ENCODE peak calls at places on chromosomes 7 and 10, in ten cellular contexts. U is tibial nerve, X is transverse colon, T is K562, J is H1, C is stomach, R is Peyer's patch, A is GM12892, Y is uterus, K is testis. V is an unnamed sample.

GRCh38 chr10:94524146-94524545 is 21.4 kb upstream of the HELLS start:
- DNase-seq in U (no peak), X (no peak), T (no peak), J (no peak), C (no peak), R (no peak), A (no peak), Y (no peak), K (no peak), V (no peak)

GRCh38 chr7:127673902-127674301 is 21.9 kb downstream of the SND1 start:
- DNase-seq in U (no peak), X (no peak), T (no peak), J (no peak), C (no peak), R (no peak), A (no peak), Y (no peak), K (no peak), V (no peak)

GRCh38 chr10:114073787-114074186 is 30.1 kb downstream of the ADRB1 start:
- DNase-seq in U (no peak), X (no peak), T (no peak), J (no peak), C (no peak), R (peak), A (no peak), Y (no peak), K (no peak), V (no peak)

GRCh38 chr7:112132123-112132694 is 74.0 kb downstream of the DOCK4 start:
- DNase-seq in U (no peak), X (no peak), T (no peak), J (no peak), C (no peak), R (no peak), A (no peak), Y (no peak), K (no peak), V (no peak)

GRCh38 chr10:24184455-24184854 is 24.5 kb upstream of the KIAA1217 start:
- DNase-seq in U (no peak), X (no peak), T (no peak), J (no peak), C (no peak), R (no peak), A (no peak), Y (no peak), K (no peak), V (no peak)

GRCh38 chr10:74754397-74754796 is 72.0 kb upstream of the KAT6B start:
- DNase-seq in U (no peak), X (no peak), T (no peak), J (no peak), C (no peak), R (no peak), A (no peak), Y (no peak), K (no peak), V (no peak)

GRCh38 chr10:71191459-71192113 is 20.8 kb upstream of the UNC5B start:
- DNase-seq in U (no peak), X (no peak), T (no peak), J (no peak), C (no peak), R (no peak), A (no peak), Y (no peak), K (no peak), V (no peak)

GRCh38 chr10:102368072-102368471 is 27.4 kb upstream of the NFKB2 start:
- DNase-seq in U (no peak), X (no peak), T (no peak), J (no peak), C (no peak), R (no peak), A (no peak), Y (no peak), K (no peak), V (peak)

GRCh38 chr7:120742370-120742769 is 115.6 kb downstream of the TSPAN12 start:
- DNase-seq in U (no peak), X (no peak), T (no peak), J (no peak), C (no peak), R (no peak), A (no peak), Y (no peak), K (no peak), V (no peak)

GRCh38 chr10:11504566-11505285 is 106.7 kb downstream of the USP6NL start:
- DNase-seq in U (no peak), X (no peak), T (no peak), J (no peak), C (no peak), R (no peak), A (no peak), Y (no peak), K (peak), V (no peak)

GRCh38 chr7:92809397-92810241 is 26.8 kb downstream of the CDK6 start:
- DNase-seq in U (no peak), X (peak), T (peak), J (no peak), C (peak), R (peak), A (no peak), Y (peak), K (peak), V (peak)

GRCh38 chr7:28954446-28954845 is 3.7 kb downstream of the TRIL start:
- DNase-seq in U (no peak), X (no peak), T (no peak), J (no peak), C (no peak), R (no peak), A (no peak), Y (no peak), K (no peak), V (no peak)

GRCh38 chr10:97399843-97400545 is 1.1 kb downstream of the RRP12 start:
- DNase-seq in U (no peak), X (peak), T (peak), J (no peak), C (peak), R (peak), A (no peak), Y (no peak), K (peak), V (peak)

GRCh38 chr7:85115006-85115405 is 71.8 kb downstream of the SEMA3D start:
- DNase-seq in U (no peak), X (no peak), T (no peak), J (no peak), C (no peak), R (no peak), A (no peak), Y (no peak), K (no peak), V (no peak)

GRCh38 chr7:134174797-134175261 is 47.7 kb downstream of the LRGUK start:
- DNase-seq in U (no peak), X (no peak), T (peak), J (no peak), C (no peak), R (peak), A (no peak), Y (no peak), K (no peak), V (peak)

GRCh38 chr10:12819656-12820055 is 181.9 kb downstream of the CCDC3 start:
- DNase-seq in U (no peak), X (no peak), T (no peak), J (no peak), C (no peak), R (no peak), A (no peak), Y (no peak), K (no peak), V (no peak)

GRCh38 chr10:80186364-80187012 is 18.8 kb downstream of the ANXA11 start:
- DNase-seq in U (no peak), X (no peak), T (no peak), J (no peak), C (peak), R (no peak), A (no peak), Y (no peak), K (peak), V (no peak)

GRCh38 chr10:71307469-71308085 is 11.5 kb upstream of the SLC29A3 start:
- DNase-seq in U (no peak), X (no peak), T (no peak), J (no peak), C (no peak), R (no peak), A (no peak), Y (no peak), K (no peak), V (no peak)

GRCh38 chr10:118983263-118983662 is 46.3 kb upstream of the NANOS1 start:
- DNase-seq in U (no peak), X (no peak), T (no peak), J (no peak), C (peak), R (no peak), A (no peak), Y (no peak), K (no peak), V (no peak)

GRCh38 chr7:111587715-111588433 is 25.6 kb upstream of the IMMP2L start:
- DNase-seq in U (no peak), X (no peak), T (no peak), J (no peak), C (no peak), R (no peak), A (no peak), Y (no peak), K (no peak), V (no peak)

GRCh38 chr7:80830584-80831319 is 88.1 kb downstream of the SEMA3C start:
- DNase-seq in U (no peak), X (no peak), T (no peak), J (no peak), C (no peak), R (no peak), A (no peak), Y (no peak), K (no peak), V (no peak)

GRCh38 chr7:112898432-112899290 is 108.5 kb upstream of the TMEM168 start:
- DNase-seq in U (no peak), X (peak), T (peak), J (peak), C (peak), R (peak), A (no peak), Y (no peak), K (peak), V (peak)

GRCh38 chr7:121519548-121520521 is 123.7 kb upstream of the FAM3C start:
- DNase-seq in U (no peak), X (no peak), T (no peak), J (no peak), C (no peak), R (no peak), A (no peak), Y (peak), K (no peak), V (no peak)

GRCh38 chr7:127798023-127798422 is 146.0 kb downstream of the SND1 start:
- DNase-seq in U (no peak), X (no peak), T (peak), J (no peak), C (no peak), R (no peak), A (no peak), Y (peak), K (peak), V (no peak)

GRCh38 chr10:95295031-95295755 is 4.4 kb upstream of the PDLIM1 start:
- DNase-seq in U (no peak), X (peak), T (peak), J (no peak), C (peak), R (peak), A (peak), Y (no peak), K (peak), V (no peak)

GRCh38 chr7:5139998-5140397 is 50.0 kb upstream of the WIPI2 start:
- DNase-seq in U (no peak), X (peak), T (peak), J (no peak), C (peak), R (peak), A (no peak), Y (no peak), K (peak), V (no peak)

GRCh38 chr7:151426486-151426905 is 13.4 kb downstream of the CRYGN start:
- DNase-seq in U (peak), X (peak), T (no peak), J (no peak), C (peak), R (peak), A (no peak), Y (peak), K (peak), V (peak)

GRCh38 chr10:126518186-126519080 is 130.2 kb upstream of the ADAM12 start:
- DNase-seq in U (no peak), X (no peak), T (no peak), J (no peak), C (no peak), R (no peak), A (no peak), Y (no peak), K (no peak), V (no peak)

GRCh38 chr10:49740346-49741107 is 21.6 kb downstream of the OGDHL start:
- DNase-seq in U (no peak), X (no peak), T (no peak), J (no peak), C (peak), R (no peak), A (peak), Y (no peak), K (no peak), V (no peak)

GRCh38 chr10:43200538-43201390 is 62.5 kb downstream of the CSGALNACT2 start:
- DNase-seq in U (no peak), X (no peak), T (no peak), J (no peak), C (peak), R (no peak), A (no peak), Y (peak), K (no peak), V (no peak)

GRCh38 chr7:36811807-36812206 is 87.5 kb upstream of the AOAH start:
- DNase-seq in U (no peak), X (no peak), T (no peak), J (no peak), C (no peak), R (no peak), A (no peak), Y (no peak), K (no peak), V (no peak)

GRCh38 chr7:92253251-92253650 is 7.5 kb downstream of the ANKIB1 start:
- DNase-seq in U (no peak), X (no peak), T (no peak), J (no peak), C (no peak), R (no peak), A (no peak), Y (no peak), K (no peak), V (no peak)

DNA sequence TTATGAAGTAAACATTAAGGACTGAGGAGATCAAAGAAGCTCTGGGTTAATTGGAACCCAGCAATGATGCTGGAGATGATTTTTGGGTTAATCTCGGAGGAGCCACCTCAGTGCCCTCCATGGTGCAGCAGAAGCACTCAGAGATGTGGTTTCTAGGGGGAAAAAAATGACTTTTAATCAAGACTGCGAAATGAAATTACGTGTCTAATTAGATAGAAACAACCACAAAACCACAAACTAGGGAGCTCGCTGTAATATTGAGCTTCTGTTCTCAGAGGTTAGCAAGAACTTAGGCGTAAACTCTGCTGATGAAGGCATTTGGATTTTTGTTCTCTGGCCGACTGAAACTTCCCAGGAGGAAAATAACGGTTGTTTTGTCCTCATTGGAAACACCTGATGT is 319.0 kb downstream of the GRID1 start:
- DNase-seq in U (no peak), X (no peak), T (no peak), J (no peak), C (no peak), R (no peak), A (no peak), Y (no peak), K (no peak), V (no peak)
- TF ChIP-seq POLR2A in U (no peak), X (no peak), T (no peak), J (no peak), C (no peak), R (no peak), A (no peak), Y (no peak), K (no peak), V (no peak)

GRCh38 chr10:122461367-122461728 is at the start of gene HTRA1:
- DNase-seq in U (peak), X (peak), T (no peak), J (no peak), C (peak), R (peak), A (no peak), Y (peak), K (peak), V (peak)
- TF ChIP-seq POLR2A in U (peak), X (no peak), T (no peak), J (no peak), C (no peak), R (no peak), A (no peak), Y (peak), K (no peak), V (peak)

DNA sequence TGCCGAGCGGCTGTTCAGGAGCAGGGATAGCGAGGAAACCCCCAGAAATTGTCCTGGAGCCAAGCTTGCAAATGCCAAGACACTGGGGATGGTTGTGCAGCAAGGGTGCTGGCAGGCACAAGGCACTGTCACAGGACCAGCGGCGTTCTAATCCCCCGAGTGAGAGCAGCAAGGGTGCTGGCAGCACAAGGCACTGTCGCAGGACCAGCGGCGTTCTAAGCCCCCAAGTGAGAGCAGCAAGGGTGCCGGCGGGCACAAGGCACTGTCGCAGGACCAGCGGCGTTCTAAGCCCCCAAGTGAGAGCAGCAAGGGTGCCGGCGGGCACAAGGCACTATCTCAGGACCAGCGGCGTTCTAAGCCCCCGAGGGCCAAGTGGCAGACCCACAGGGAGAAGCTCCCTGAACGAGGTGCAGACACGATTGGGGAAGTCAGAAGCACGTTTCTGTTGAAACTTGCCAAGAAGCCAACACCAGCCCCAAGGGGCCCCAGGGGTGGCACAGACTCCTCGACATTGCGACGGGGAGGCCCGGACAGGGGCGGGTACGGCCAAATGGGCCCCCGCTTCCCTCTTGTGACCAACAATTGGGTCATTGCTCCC is 40.4 kb upstream of the INPP5A start:
- DNase-seq in U (no peak), X (no peak), T (no peak), J (no peak), C (no peak), R (no peak), A (no peak), Y (peak), K (no peak), V (no peak)
- TF ChIP-seq POLR2A in U (no peak), X (no peak), T (no peak), J (no peak), C (no peak), R (no peak), A (no peak), Y (no peak), K (no peak), V (no peak)

GRCh38 chr10:51063166-51063565 is 11.1 kb upstream of the PRKG1 start:
- DNase-seq in U (no peak), X (no peak), T (no peak), J (no peak), C (no peak), R (no peak), A (no peak), Y (no peak), K (no peak), V (no peak)

GRCh38 chr10:51057925-51058324 is 16.4 kb upstream of the PRKG1 start:
- DNase-seq in U (no peak), X (no peak), T (no peak), J (no peak), C (no peak), R (no peak), A (no peak), Y (no peak), K (no peak), V (no peak)

GRCh38 chr10:51063659-51064535 is 10.4 kb upstream of the PRKG1 start:
- DNase-seq in U (no peak), X (no peak), T (no peak), J (no peak), C (no peak), R (no peak), A (no peak), Y (no peak), K (no peak), V (no peak)
- TF ChIP-seq POLR2A in U (no peak), X (no peak), T (no peak), J (no peak), C (no peak), R (no peak), A (no peak), Y (no peak), K (no peak), V (no peak)

V was measured in H54.